ENCODE peak calls at places on chromosomes 3 and 15, in four cellular contexts. D is transverse colon, A is vagina, P is GM23338. Q is an unnamed sample.

GRCh38 chr15:78739996-78740903 is 71.0 kb downstream of the ADAMTS7 start:
- DNase-seq in D (peak; percentile 83), A (no peak), P (peak; percentile 94), Q (peak; percentile 86)

GRCh38 chr3:134432236-134432635 is 53.5 kb downstream of the ANAPC13 start:
- DNase-seq in A (no peak), P (no peak), D (no peak), Q (no peak)

GRCh38 chr3:170259853-170260386 is 37.7 kb downstream of the PRKCI start:
- DNase-seq in P (no peak), D (no peak), A (no peak), Q (no peak)

GRCh38 chr3:122973893-122974615 is 53.5 kb downstream of the SEMA5B start:
- DNase-seq in D (no peak), A (no peak), P (no peak), Q (no peak)

GRCh38 chr3:56926513-56927282 is 124.9 kb upstream of the ARHGEF3 start:
- DNase-seq in P (no peak), D (no peak), A (no peak), Q (no peak)

GRCh38 chr3:12737853-12738252 is 21.2 kb downstream of the TMEM40 start:
- DNase-seq in D (no peak), A (no peak), P (no peak), Q (no peak)

GRCh38 chr15:28003302-28004037 is 95.6 kb downstream of the OCA2 start:
- DNase-seq in D (no peak), P (no peak), A (no peak), Q (peak; percentile 58)

GRCh38 chr3:86234516-86235254 is 756.3 kb downstream of the VGLL3 start:
- DNase-seq in A (no peak), P (peak; percentile 19), D (no peak), Q (no peak)

GRCh38 chr3:106049876-106050275 is 181.1 kb upstream of the CBLB start:
- DNase-seq in P (no peak), A (no peak), D (no peak), Q (no peak)

GRCh38 chr3:151584603-151585002 is 123.7 kb upstream of the IGSF10 start:
- DNase-seq in P (peak; percentile 18), A (no peak), D (no peak), Q (no peak)

GRCh38 chr3:57948782-57949242 is 59.4 kb upstream of the FLNB start:
- DNase-seq in D (no peak), P (peak; percentile 27), A (no peak), Q (peak; percentile 23)

GRCh38 chr3:171358891-171359218 is 101.3 kb downstream of the TNIK start:
- DNase-seq in P (no peak), A (no peak), D (no peak), Q (no peak)

GRCh38 chr3:25604107-25604805 is 60.5 kb downstream of the TOP2B start:
- DNase-seq in P (no peak), A (no peak), D (no peak), Q (no peak)

GRCh38 chr3:129085818-129086217 is 25.2 kb downstream of the GP9 start:
- DNase-seq in A (no peak), P (no peak), D (no peak), Q (no peak)
- H3K4me1 ChIP-seq in A (peaks cover 12% of the 10 kb centered on the region), P (no peaks in the 10 kb centered on the region), D (peaks cover 4% of the 10 kb centered on the region), Q (no peaks in the 10 kb centered on the region)

GRCh38 chr3:22908974-22909507 is 294.1 kb upstream of the UBE2E2 start:
- DNase-seq in D (no peak), P (peak; percentile 17), A (no peak), Q (no peak)
- TF ChIP-seq CTCF in D (peak; percentile 16), P (peak; percentile 32), A (no peak), Q (no peak)

GRCh38 chr3:47772047-47772446 is 9.6 kb downstream of the SMARCC1 start:
- DNase-seq in P (no peak), D (no peak), A (no peak), Q (peak; percentile 9)

GRCh38 chr3:47778746-47779145 is 2.9 kb downstream of the SMARCC1 start:
- DNase-seq in P (no peak), A (no peak), D (no peak), Q (peak; percentile 33)

DNA sequence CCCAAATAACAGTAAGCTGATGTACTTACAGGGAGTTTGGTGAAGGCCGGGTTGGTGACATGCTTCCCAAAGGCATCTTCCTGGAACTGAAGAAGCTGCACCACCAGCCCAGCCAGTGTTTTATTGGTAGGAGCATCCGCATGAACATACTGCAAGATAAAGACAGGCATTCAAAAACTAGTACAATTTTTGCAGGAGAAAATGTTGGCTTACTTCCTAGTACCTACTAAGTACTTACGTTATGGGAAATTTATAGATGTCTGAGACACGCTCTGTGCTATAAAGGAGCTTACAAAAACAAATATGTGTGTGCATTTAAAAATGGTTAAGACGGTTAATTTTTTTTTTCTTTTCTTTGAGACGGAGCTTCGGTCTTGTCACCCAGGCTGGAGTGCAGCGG is 8.9 kb downstream of the SMARCC1 start:
- DNase-seq in P (no peak), D (no peak), A (no peak), Q (peak; percentile 11)
- TF ChIP-seq POLR2AphosphoS5 in P (no peak), D (no peak), A (no peak), Q (no peak)

GRCh38 chr3:71549948-71550347 is 33.6 kb downstream of the FOXP1 start:
- DNase-seq in D (no peak), P (no peak), A (no peak), Q (no peak)
- H3K4me1 ChIP-seq in D (peaks cover 3% of the 10 kb centered on the region), P (no peaks in the 10 kb centered on the region), A (no peaks in the 10 kb centered on the region), Q (no peaks in the 10 kb centered on the region)

DNA sequence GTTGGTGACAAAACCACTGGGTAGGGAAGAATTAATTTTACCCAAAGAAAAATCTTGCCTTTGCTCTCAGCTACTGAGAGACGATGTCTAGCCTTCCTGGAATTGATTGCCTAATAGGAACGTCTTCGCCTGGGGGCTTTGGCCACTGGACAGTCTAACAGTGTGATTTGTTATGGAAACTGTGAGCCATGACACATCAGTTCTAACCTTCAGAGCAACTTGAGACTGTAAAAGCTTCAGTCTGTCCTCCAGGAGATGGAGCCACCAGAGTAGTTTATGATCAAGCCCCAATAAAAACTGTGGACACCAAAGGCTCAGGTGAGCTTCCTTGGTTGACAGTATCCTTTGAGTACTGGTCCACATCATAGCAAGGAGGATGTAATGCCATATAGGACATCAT is 235.8 kb upstream of the TMCO5A start:
- DNase-seq in D (no peak), A (no peak), P (peak; percentile 3), Q (no peak)
- TF ChIP-seq CTCF in D (no peak), A (no peak), P (no peak), Q (no peak)

DNA sequence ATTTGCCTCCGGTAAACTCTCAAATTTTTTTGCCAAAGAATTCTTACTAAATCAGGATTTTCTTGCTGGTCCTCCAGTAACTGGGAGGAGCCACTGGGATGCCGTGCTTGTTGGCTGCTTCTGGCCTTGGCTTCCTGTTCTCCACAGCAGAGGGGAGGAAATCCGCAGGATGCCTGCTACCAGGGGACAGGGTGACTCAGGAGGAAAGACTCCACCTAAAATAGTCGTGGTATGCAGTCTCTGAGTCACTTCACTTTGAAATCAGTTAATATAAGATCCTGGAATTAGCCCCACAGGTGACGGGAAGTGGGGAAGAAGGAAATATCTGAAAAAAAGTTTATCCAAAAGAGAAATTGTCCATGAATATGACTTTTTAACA is 6.5 kb upstream of the TM4SF18 start:
- DNase-seq in A (no peak), P (peak; percentile 66), D (peak; percentile 46), Q (peak; percentile 83)
- TF ChIP-seq POLR2AphosphoS5 in A (peak; percentile 93), P (no peak), D (peak; percentile 20), Q (peak; percentile 81)

DNA sequence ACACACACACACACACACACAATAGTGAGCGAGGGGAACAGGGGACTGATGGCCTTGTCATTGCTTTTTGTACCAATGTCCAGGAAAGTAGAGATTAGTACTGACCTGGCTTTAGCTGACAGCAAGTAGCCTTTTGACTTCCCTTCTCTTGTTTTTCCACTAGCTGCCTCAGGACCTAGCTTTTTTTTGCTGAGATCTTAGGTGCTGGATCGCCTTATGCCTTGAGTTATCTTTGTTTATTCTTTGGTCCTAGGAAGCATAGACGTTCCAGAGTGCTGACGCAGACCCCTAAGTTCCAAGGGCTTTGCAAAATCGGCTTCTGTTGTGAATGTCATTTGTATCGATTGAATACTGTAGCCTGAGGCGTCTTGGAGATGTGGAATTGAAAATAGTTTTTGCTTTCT is at the start of gene UTS2B:
- DNase-seq in P (peak; percentile 13), D (no peak), A (no peak), Q (no peak)
- H3K4me1 ChIP-seq in P (peaks cover 40% of the 10 kb centered on the region), D (peaks cover 23% of the 10 kb centered on the region), A (peaks cover 42% of the 10 kb centered on the region), Q (peaks cover 70% of the 10 kb centered on the region)

GRCh38 chr3:129936757-129937156 is 37.8 kb upstream of the TRH start:
- DNase-seq in D (peak; percentile 53), A (no peak), P (peak; percentile 28), Q (peak; percentile 66)

GRCh38 chr3:129940086-129940485 is 34.4 kb upstream of the TRH start:
- DNase-seq in D (no peak), A (no peak), P (no peak), Q (no peak)

GRCh38 chr3:129934234-129935123 is 40.0 kb upstream of the TRH start:
- DNase-seq in A (no peak), P (peak; percentile 68), D (no peak), Q (peak; percentile 61)

GRCh38 chr3:129938140-129938930 is 36.2 kb upstream of the TRH start:
- DNase-seq in D (no peak), A (no peak), P (peak; percentile 11), Q (no peak)

DNA sequence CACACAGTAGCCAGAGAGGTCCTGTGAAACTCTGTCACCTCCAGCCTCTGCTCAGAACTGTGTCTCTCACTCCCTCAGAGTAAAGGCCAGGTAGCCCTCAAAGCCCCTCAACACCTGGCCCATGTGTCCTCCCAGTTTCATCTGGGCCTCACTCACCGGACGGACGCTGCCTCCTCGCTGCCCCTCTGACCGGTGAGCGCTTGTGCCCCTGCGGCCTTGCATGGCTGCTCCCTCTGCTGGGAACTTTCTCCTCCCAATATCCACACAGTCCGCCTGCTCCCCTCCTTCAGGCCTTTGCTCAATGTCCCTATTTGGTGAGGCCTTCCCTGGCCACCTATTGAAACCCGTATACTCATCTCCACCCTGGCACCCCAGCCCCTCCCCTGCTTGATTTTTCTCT is 36.8 kb upstream of the TRH start:
- DNase-seq in P (peak; percentile 51), A (no peak), D (no peak), Q (peak; percentile 61)
- TF ChIP-seq CTCF in P (no peak), A (no peak), D (no peak), Q (no peak)